ENCODE peak calls at places on chromosome 16, in five cellular contexts. N, I, E, P and U are unnamed samples.

GRCh38 chr16:14097182-14097951 is 26.2 kb downstream of the MRTFB start:
- DNase-seq in N (no peak), I (no peak), E (no peak), P (no peak), U (no peak)

GRCh38 chr16:88331989-88332920 is 50.5 kb upstream of the ZNF469 start:
- DNase-seq in N (no peak), I (no peak), E (peak; percentile 100), P (peak; percentile 100), U (no peak)

GRCh38 chr16:68399456-68399855 is 48.9 kb downstream of the SMPD3 start:
- DNase-seq in N (no peak), I (peak; percentile 27), E (no peak), P (no peak), U (no peak)

GRCh38 chr16:31487720-31488629 is 5.1 kb downstream of the SLC5A2 start:
- DNase-seq in N (peak; percentile 75), I (peak; percentile 91), E (no peak), P (no peak), U (peak; percentile 86)

GRCh38 chr16:924063-924462 is 46.7 kb downstream of the LMF1 start:
- DNase-seq in N (no peak), I (no peak), E (no peak), P (no peak), U (no peak)

GRCh38 chr16:88510091-88510719 is 57.1 kb downstream of the ZFPM1 start:
- DNase-seq in N (no peak), I (no peak), E (no peak), P (no peak), U (no peak)

GRCh38 chr16:25097304-25097988 is 14.1 kb upstream of the LCMT1 start:
- DNase-seq in N (no peak), I (no peak), E (no peak), P (no peak), U (no peak)

GRCh38 chr16:85394511-85395206 is 218.5 kb upstream of the GSE1 start:
- DNase-seq in N (no peak), I (peak; percentile 59), E (no peak), P (no peak), U (no peak)

GRCh38 chr16:60091479-60091878 is 1357.4 kb upstream of the GOT2 start:
- DNase-seq in N (no peak), I (no peak), E (no peak), P (no peak), U (no peak)

GRCh38 chr16:49414651-49415050 is 41.0 kb downstream of the C16orf78 start:
- DNase-seq in N (no peak), I (no peak), E (no peak), P (no peak), U (no peak)

GRCh38 chr16:30377812-30378235 is 3.2 kb downstream of the MYL11 start:
- DNase-seq in N (peak; percentile 93), I (no peak), E (peak; percentile 89), P (no peak), U (peak; percentile 83)

GRCh38 chr16:30379165-30379783 is 3.1 kb downstream of the SEPTIN1 start:
- DNase-seq in N (no peak), I (no peak), E (no peak), P (no peak), U (no peak)

GRCh38 chr16:30377050-30377811 is 2.6 kb downstream of the MYL11 start:
- DNase-seq in N (no peak), I (no peak), E (no peak), P (no peak), U (no peak)

GRCh38 chr16:30380072-30380471 is 2.3 kb downstream of the SEPTIN1 start:
- DNase-seq in N (no peak), I (no peak), E (no peak), P (no peak), U (no peak)

DNA sequence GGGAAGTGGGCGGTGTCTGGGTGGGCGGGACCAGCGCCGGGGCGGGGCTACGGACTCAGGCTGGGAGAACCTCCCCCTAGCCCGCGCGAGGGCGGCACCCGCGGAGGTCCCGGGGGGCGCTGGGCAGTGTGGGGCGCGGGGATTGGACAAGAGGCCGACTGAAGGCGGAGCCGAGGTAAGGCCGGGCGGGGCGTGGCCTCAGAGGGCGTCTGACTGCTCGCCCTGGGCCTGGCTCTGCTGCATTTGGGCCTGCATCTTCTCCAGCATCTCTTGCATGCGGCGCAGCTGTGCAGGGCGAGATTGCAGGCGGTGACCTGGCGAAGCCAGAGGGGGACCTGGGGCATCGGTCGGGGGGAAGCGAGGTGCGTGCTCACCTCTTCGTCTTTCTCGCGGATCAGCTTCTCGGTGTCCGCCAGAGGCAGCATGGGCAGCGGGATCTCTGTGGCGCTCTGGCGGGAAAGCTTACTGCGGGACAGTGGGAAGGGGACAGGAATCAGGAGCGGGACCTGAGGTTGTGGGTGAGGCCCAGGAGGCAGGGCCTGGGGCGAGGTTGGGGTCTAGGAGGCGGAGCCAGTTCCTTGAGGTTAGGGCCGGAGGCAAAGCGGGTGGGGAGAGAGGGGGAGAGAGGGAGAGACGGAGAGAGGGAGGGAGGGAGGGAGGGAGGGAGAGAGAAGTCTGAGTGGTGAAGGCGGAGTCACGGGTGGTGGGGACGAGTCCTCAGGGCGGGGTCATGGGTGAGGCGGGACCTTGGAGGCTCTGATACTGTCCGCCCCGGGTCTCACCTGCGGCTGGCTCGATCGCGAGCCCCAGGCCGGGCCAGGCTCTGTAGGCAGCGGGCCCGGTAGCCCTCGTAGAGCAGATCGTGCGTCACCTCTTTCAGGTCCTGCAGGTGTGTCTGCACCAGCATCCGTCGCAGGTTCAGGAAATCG is 3.9 kb downstream of the SEPTIN1 start:
- DNase-seq in N (peak; percentile 100), I (peak; percentile 100), E (peak; percentile 95), P (peak; percentile 81), U (peak; percentile 97)
- TF ChIP-seq CTCF in N (no peak), I (peak; percentile 66), E (peak; percentile 14), P (peak; percentile 31), U (no peak)

GRCh38 chr16:57535680-57536305 is 578 bp downstream of the CCDC102A start:
- DNase-seq in N (peak; percentile 91), I (no peak), E (peak; percentile 79), P (peak; percentile 52), U (peak; percentile 99)
- TF ChIP-seq CTCF in N (no peak), I (peak; percentile 49), E (no peak), P (no peak), U (peak; percentile 13)

DNA sequence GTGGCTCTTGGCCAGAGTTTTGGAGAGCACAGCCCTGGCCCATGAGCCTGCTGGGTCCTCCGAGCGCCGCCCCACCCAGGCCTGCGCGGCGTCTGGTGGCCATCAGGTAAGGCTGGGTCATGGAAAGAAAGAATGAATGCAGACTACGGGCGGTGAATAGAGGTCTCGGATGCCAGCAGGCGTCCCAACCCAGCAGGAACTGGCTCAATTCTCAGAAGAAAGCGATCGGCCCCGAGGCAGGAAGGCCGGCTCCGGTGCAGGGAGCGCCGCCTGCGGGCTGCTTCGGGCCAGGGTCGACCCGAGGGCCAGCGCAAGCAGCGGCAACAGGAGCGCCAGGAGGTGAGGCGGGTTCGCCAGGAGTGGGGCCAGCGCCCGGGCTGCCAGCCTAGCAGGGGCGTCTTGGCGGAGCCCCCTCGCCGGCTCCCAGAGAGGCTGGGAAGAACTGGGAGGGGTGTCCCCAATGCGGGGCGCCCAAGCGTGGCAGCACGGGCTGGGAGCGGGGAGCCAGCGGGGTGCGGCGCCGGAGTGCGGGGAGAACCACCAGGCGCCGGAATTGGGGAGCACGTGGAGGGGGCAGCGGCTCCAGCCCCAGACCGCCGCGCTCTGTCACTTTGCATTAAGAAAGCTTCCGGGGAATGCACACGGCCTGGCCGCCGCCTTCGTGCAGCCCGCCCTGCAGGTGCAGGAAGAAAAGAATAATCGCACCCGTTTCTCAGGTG is 7.1 kb upstream of the TMC5 start:
- DNase-seq in N (no peak), I (no peak), E (no peak), P (no peak), U (peak; percentile 53)
- TF ChIP-seq CTCF in N (no peak), I (peak; percentile 38), E (no peak), P (no peak), U (peak; percentile 10)

GRCh38 chr16:9969580-9969979 is 212.6 kb downstream of the GRIN2A start:
- DNase-seq in N (no peak), I (no peak), E (peak; percentile 1), P (no peak), U (no peak)
- TF ChIP-seq CTCF in N (no peak), I (no peak), E (no peak), P (no peak), U (no peak)

GRCh38 chr16:89917773-89918452 is 749 bp upstream of the MC1R start:
- DNase-seq in N (peak; percentile 66), I (no peak), E (peak; percentile 96), P (no peak), U (peak; percentile 90)

GRCh38 chr16:89921131-89921698 is 1.9 kb upstream of the TUBB3 start:
- DNase-seq in N (no peak), I (no peak), E (no peak), P (no peak), U (no peak)

GRCh38 chr16:89920723-89921122 is 2.1 kb downstream of the MC1R start:
- DNase-seq in N (no peak), I (no peak), E (peak; percentile 62), P (no peak), U (no peak)

GRCh38 chr16:89919535-89920406 is 1.1 kb downstream of the MC1R start:
- DNase-seq in N (no peak), I (peak; percentile 88), E (no peak), P (no peak), U (no peak)

GRCh38 chr16:89918453-89919347 is at the start of gene MC1R:
- DNase-seq in N (no peak), I (no peak), E (peak; percentile 39), P (no peak), U (peak; percentile 74)
- TF ChIP-seq CTCF in N (peak; percentile 10), I (peak; percentile 79), E (peak; percentile 51), P (peak; percentile 56), U (no peak)

GRCh38 chr16:67345401-67345800 is 18.8 kb downstream of the LRRC36 start:
- DNase-seq in N (no peak), I (no peak), E (no peak), P (no peak), U (no peak)

GRCh38 chr16:67346328-67346727 is 19.7 kb downstream of the LRRC36 start:
- DNase-seq in N (no peak), I (no peak), E (no peak), P (no peak), U (no peak)

GRCh38 chr16:67349172-67349571 is 22.6 kb downstream of the LRRC36 start:
- DNase-seq in N (no peak), I (no peak), E (peak; percentile 46), P (no peak), U (no peak)
- TF ChIP-seq CTCF in N (peak; percentile 23), I (peak; percentile 74), E (peak; percentile 61), P (peak; percentile 40), U (no peak)

DNA sequence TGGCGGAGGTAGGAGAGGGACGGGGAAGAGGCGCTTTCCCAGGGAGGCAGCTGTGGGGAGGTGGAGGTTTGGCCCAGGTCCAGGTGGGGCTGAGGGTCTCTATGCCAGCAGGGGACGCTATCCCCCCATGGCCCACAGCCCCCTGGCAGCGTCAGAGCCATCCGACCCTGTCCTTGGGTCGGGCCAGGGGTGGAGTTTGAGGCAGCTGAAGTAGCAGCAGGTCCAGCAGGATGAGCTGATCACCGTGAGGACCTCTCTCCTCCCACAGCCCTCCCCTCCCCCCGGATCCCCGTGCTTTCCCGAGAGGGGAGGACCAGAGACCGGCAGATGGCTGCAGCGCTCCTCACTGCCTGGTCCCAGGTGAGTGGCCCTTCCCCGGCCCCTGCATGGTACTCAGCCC is 3.2 kb downstream of the ZNF205 start:
- DNase-seq in N (no peak), I (no peak), E (no peak), P (no peak), U (no peak)
- TF ChIP-seq CTCF in N (no peak), I (no peak), E (no peak), P (no peak), U (no peak)